ENCODE peak calls at places on chromosomes 5 and 9, in seven cellular contexts. L is T-helper 1 cell; I is Daoy; W is activated CD8-positive, alpha-beta memory T cell treated with anti-CD3 and anti-CD28 coated beads, Interleukin-2, amount 50 U/mL, for 4 hours; S is GM12892; K is OCI-LY7; C is kidney tubule cell. Y is an unnamed sample.

GRCh38 chr5:154370119-154370518 is 75.7 kb upstream of the SAP30L start:
- DNase-seq in I (peak; percentile 36), C (no peak), W (no peak), S (no peak), K (no peak), L (no peak), Y (no peak)

GRCh38 chr9:31916591-31917223 is 467.7 kb upstream of the ACO1 start:
- DNase-seq in L (no peak), I (no peak), W (no peak), S (no peak), K (no peak), C (no peak), Y (no peak)

GRCh38 chr9:84604223-84604622 is 65.3 kb upstream of the NTRK2 start:
- DNase-seq in S (no peak), I (no peak), C (no peak), L (no peak), W (no peak), K (no peak), Y (no peak)

GRCh38 chr5:149073217-149073616 is 10.4 kb upstream of the SH3TC2 start:
- DNase-seq in K (no peak), I (no peak), L (no peak), C (peak; percentile 93), S (no peak), W (no peak), Y (no peak)

GRCh38 chr9:75027187-75028107 is 646 bp downstream of the CARNMT1 start:
- DNase-seq in C (peak; percentile 51), I (peak; percentile 59), K (peak; percentile 72), W (peak; percentile 49), L (peak; percentile 32), S (peak; percentile 41), Y (peak; percentile 61)

GRCh38 chr5:172603425-172603824 is 37.6 kb upstream of the NEURL1B start:
- DNase-seq in W (no peak), C (no peak), L (no peak), S (no peak), K (no peak), I (no peak), Y (peak; percentile 30)

GRCh38 chr5:132056610-132057497 is 3.6 kb upstream of the IL3 start:
- DNase-seq in L (no peak), K (no peak), S (peak; percentile 9), W (peak; percentile 9), C (no peak), I (peak; percentile 1), Y (no peak)

GRCh38 chr5:100746730-100747129 is 156.4 kb downstream of the ST8SIA4 start:
- DNase-seq in C (no peak), I (no peak), S (peak; percentile 1), K (peak; percentile 44), W (no peak), L (no peak), Y (no peak)

GRCh38 chr9:135130266-135130976 is 43.0 kb downstream of the OLFM1 start:
- DNase-seq in C (peak; percentile 3), W (no peak), S (no peak), I (peak; percentile 93), L (no peak), K (no peak), Y (peak; percentile 56)

GRCh38 chr5:168898261-168898911 is 319.2 kb upstream of the PANK3 start:
- DNase-seq in W (no peak), L (no peak), C (no peak), K (no peak), I (peak; percentile 32), S (no peak), Y (no peak)

GRCh38 chr5:139843991-139844390 is 48.4 kb downstream of the PSD2 start:
- DNase-seq in S (no peak), K (no peak), W (no peak), C (no peak), L (no peak), I (no peak), Y (no peak)

GRCh38 chr5:148343049-148343413 is 7.7 kb downstream of the SPINK9 start:
- DNase-seq in W (no peak), K (no peak), I (peak; percentile 44), L (no peak), C (peak; percentile 24), S (no peak), Y (no peak)

GRCh38 chr5:96117863-96118651 is 156.4 kb upstream of the ELL2 start:
- DNase-seq in I (no peak), L (no peak), C (peak; percentile 46), W (no peak), S (no peak), K (no peak), Y (no peak)

GRCh38 chr5:64899838-64900237 is 131.1 kb downstream of the CWC27 start:
- DNase-seq in W (no peak), C (no peak), S (no peak), L (no peak), K (no peak), I (no peak), Y (no peak)

GRCh38 chr9:73683862-73684591 is 532.4 kb downstream of the ANXA1 start:
- DNase-seq in I (peak; percentile 49), L (no peak), S (no peak), K (peak; percentile 35), C (peak; percentile 65), W (no peak), Y (no peak)

GRCh38 chr9:129270205-129270604 is 92.1 kb upstream of the IER5L start:
- DNase-seq in W (no peak), C (no peak), L (no peak), I (no peak), S (peak; percentile 63), K (peak; percentile 97), Y (no peak)

GRCh38 chr9:107051392-107051791 is 188.4 kb downstream of the ZNF462 start:
- DNase-seq in C (no peak), L (no peak), S (no peak), W (no peak), I (no peak), K (no peak), Y (no peak)

GRCh38 chr5:72204946-72205345 is 97.7 kb downstream of the MAP1B start:
- DNase-seq in K (no peak), W (no peak), C (no peak), I (no peak), S (no peak), L (no peak), Y (no peak)

GRCh38 chr9:105500108-105500766 is 52.4 kb downstream of the FSD1L start:
- DNase-seq in C (peak; percentile 90), I (peak; percentile 19), S (no peak), W (no peak), K (peak; percentile 8), L (no peak), Y (no peak)

GRCh38 chr5:137071526-137071925 is 427.6 kb downstream of the SPOCK1 start:
- DNase-seq in S (no peak), L (no peak), K (peak; percentile 30), C (no peak), I (no peak), W (no peak), Y (no peak)

GRCh38 chr5:15620501-15620900 is 120.5 kb downstream of the FBXL7 start:
- DNase-seq in I (peak; percentile 87), K (no peak), S (no peak), C (peak; percentile 20), W (no peak), L (no peak), Y (no peak)

GRCh38 chr5:79236970-79237734 is 1.2 kb downstream of the JMY start:
- DNase-seq in S (peak; percentile 45), K (peak; percentile 54), W (peak; percentile 23), I (peak; percentile 59), L (no peak), C (peak; percentile 75), Y (peak; percentile 45)

GRCh38 chr9:78557540-78557939 is 260.6 kb downstream of the PSAT1 start:
- DNase-seq in S (no peak), I (no peak), K (no peak), W (no peak), L (no peak), C (peak; percentile 36), Y (no peak)

GRCh38 chr5:173627860-173628392 is 11.5 kb upstream of the BOD1 start:
- DNase-seq in L (no peak), S (no peak), I (no peak), W (no peak), C (no peak), K (no peak), Y (peak; percentile 41)

GRCh38 chr5:76810236-76810635 is 8.6 kb upstream of the F2RL1 start:
- DNase-seq in I (no peak), W (no peak), L (no peak), K (no peak), S (no peak), C (no peak), Y (no peak)

GRCh38 chr5:153496835-153497234 is 6.4 kb downstream of the GRIA1 start:
- DNase-seq in C (peak; percentile 42), K (peak; percentile 64), W (no peak), S (no peak), L (no peak), I (no peak), Y (no peak)

GRCh38 chr5:94174748-94175411 is 433.5 kb upstream of the POU5F2 start:
- DNase-seq in W (no peak), L (no peak), C (peak; percentile 74), K (no peak), I (peak; percentile 40), S (no peak), Y (no peak)

GRCh38 chr5:136129445-136129844 is 3.2 kb upstream of the SMAD5 start:
- DNase-seq in C (no peak), K (no peak), W (no peak), I (no peak), L (no peak), S (no peak), Y (no peak)

GRCh38 chr9:137451976-137452760 is 7.0 kb downstream of the NSMF start:
- DNase-seq in C (no peak), S (no peak), W (peak; percentile 16), I (no peak), K (no peak), L (peak; percentile 3), Y (no peak)

GRCh38 chr9:93664549-93665120 is 88.3 kb downstream of the PHF2 start:
- DNase-seq in C (no peak), I (no peak), K (no peak), W (no peak), L (peak; percentile 3), S (no peak), Y (no peak)

GRCh38 chr9:126915281-126915816 is 767 bp downstream of the RALGPS1 start:
- DNase-seq in L (peak; percentile 52), K (peak; percentile 61), C (peak; percentile 50), S (peak; percentile 24), W (peak; percentile 49), I (peak; percentile 17), Y (no peak)

GRCh38 chr9:137095664-137096517 is 9.1 kb downstream of the MAN1B1 start:
- DNase-seq in L (peak; percentile 69), S (peak; percentile 71), W (peak; percentile 84), I (no peak), C (no peak), K (peak; percentile 53), Y (no peak)

GRCh38 chr5:136132557-136133415 is at the start of gene SMAD5:
- DNase-seq in K (peak; percentile 93), S (peak; percentile 97), W (peak; percentile 78), L (peak; percentile 52), I (peak; percentile 98), C (peak; percentile 96), Y (peak; percentile 91)

GRCh38 chr9:22307013-22307711 is 139.5 kb upstream of the DMRTA1 start:
- DNase-seq in C (peak; percentile 82), K (peak; percentile 60), I (no peak), S (no peak), L (no peak), W (no peak), Y (peak; percentile 0)

GRCh38 chr5:36180556-36181350 is 28.8 kb downstream of the SKP2 start:
- DNase-seq in L (no peak), I (no peak), C (no peak), K (no peak), W (no peak), S (no peak), Y (no peak)

GRCh38 chr9:116873441-116873840 is 186.3 kb downstream of the TRIM32 start:
- DNase-seq in K (no peak), L (no peak), C (no peak), S (no peak), W (no peak), I (no peak), Y (no peak)

GRCh38 chr5:170363671-170364070 is 25.5 kb downstream of the KCNMB1 start:
- DNase-seq in K (no peak), S (no peak), C (no peak), I (no peak), W (no peak), L (no peak), Y (no peak)

GRCh38 chr5:39076757-39077475 is 2.7 kb upstream of the RICTOR start:
- DNase-seq in S (no peak), C (peak; percentile 65), W (no peak), K (peak; percentile 49), L (no peak), I (peak; percentile 17), Y (no peak)